ENCODE peak calls at places on chromosomes 4 and X, in nine cellular contexts. Z is astrocyte; L is AG10803; Q is amniotic epithelial cell; E is IMR-90; C is stimulated activated CD4-positive, alpha-beta T cell treated with anti-CD3 and anti-CD28 coated beads, TNF-alpha, amount 100 ng/mL, for 24 hours; V is fibroblast of pulmonary artery; I is activated effector memory CD4-positive, alpha-beta T cell treated with anti-CD3 and anti-CD28 coated beads, Interleukin-2, amount 50 U/mL, for 16 hours; S is GM12891. B is an unnamed sample.

GRCh38 chrX:27890611-27891010 is 82.8 kb downstream of the MAGEB10 start:
- DNase-seq in Z (peak), L (peak), Q (peak), E (peak), C (no peak), V (peak), I (no peak), S (no peak), B (no peak)

GRCh38 chrX:74931214-74931613 is 6.0 kb upstream of the NEXMIF start:
- DNase-seq in Z (no peak), L (no peak), Q (no peak), E (no peak), C (no peak), V (no peak), I (no peak), S (no peak), B (no peak)

GRCh38 chr4:159946983-159947645 is 844.2 kb downstream of the RAPGEF2 start:
- DNase-seq in Z (peak), L (peak), Q (peak), E (peak), C (no peak), V (peak), I (no peak), S (no peak), B (peak)

GRCh38 chrX:119391279-119391678 is 7.9 kb upstream of the SLC25A43 start:
- DNase-seq in Z (no peak), L (peak), Q (peak), E (peak), C (no peak), V (peak), I (no peak), S (peak), B (no peak)

GRCh38 chr4:139933541-139933940 is 220.4 kb downstream of the MAML3 start:
- DNase-seq in Z (no peak), L (no peak), Q (no peak), E (no peak), C (no peak), V (no peak), I (no peak), S (no peak), B (no peak)

GRCh38 chrX:30513284-30513683 is 64.3 kb downstream of the TASL start:
- DNase-seq in Z (no peak), L (no peak), Q (no peak), E (no peak), C (no peak), V (peak), I (no peak), S (no peak), B (no peak)

GRCh38 chrX:23770142-23770541 is 12.8 kb upstream of the SAT1 start:
- DNase-seq in Z (no peak), L (no peak), Q (no peak), E (no peak), C (no peak), V (no peak), I (no peak), S (no peak), B (no peak)

GRCh38 chr4:13329963-13330362 is 154.2 kb downstream of the RAB28 start:
- DNase-seq in Z (peak), L (peak), Q (peak), E (peak), C (no peak), V (peak), I (no peak), S (no peak), B (no peak)

GRCh38 chr4:54423066-54423465 is 194.0 kb downstream of the PDGFRA start:
- DNase-seq in Z (peak), L (peak), Q (no peak), E (peak), C (no peak), V (no peak), I (no peak), S (no peak), B (no peak)

GRCh38 chrX:56268888-56269287 is 36.7 kb downstream of the KLF8 start:
- DNase-seq in Z (no peak), L (no peak), Q (no peak), E (no peak), C (no peak), V (no peak), I (no peak), S (no peak), B (no peak)

GRCh38 chr4:177032341-177032740 is 239.6 kb upstream of the VEGFC start:
- DNase-seq in Z (no peak), L (no peak), Q (no peak), E (no peak), C (no peak), V (no peak), I (no peak), S (no peak), B (no peak)

GRCh38 chr4:34158883-34159282 is 2085.4 kb downstream of the ARAP2 start:
- DNase-seq in Z (peak), L (no peak), Q (peak), E (peak), C (no peak), V (no peak), I (no peak), S (no peak), B (no peak)

B was measured in HS-27A.